ENCODE peak calls at places on chromosomes 16 and 17, in nine cellular contexts. X, O, C, H, Y, W, M, V and P are unnamed samples. For H3K4me1, the result is how much of the 10 kb centered on the place peaks cover.

GRCh38 chr16:85383836-85384825 is 229.0 kb upstream of the GSE1 start:
- DNase-seq in X (no peak), O (no peak), C (no peak), H (no peak), Y (no peak), W (no peak), M (no peak), V (no peak), P (peak)

GRCh38 chr16:47492428-47493357 is 31.6 kb downstream of the PHKB start:
- DNase-seq in X (peak), O (peak), C (peak), H (peak), Y (peak), W (peak), M (no peak), V (peak), P (peak)

GRCh38 chr16:23803591-23804123 is 32.1 kb upstream of the PRKCB start:
- DNase-seq in X (peak), O (peak), C (peak), H (peak), Y (no peak), W (no peak), M (no peak), V (peak), P (no peak)

GRCh38 chr17:28940675-28941074 is 10.6 kb downstream of the PHF12 start:
- DNase-seq in X (no peak), O (no peak), C (no peak), H (no peak), Y (no peak), W (no peak), M (no peak), V (no peak), P (peak)

GRCh38 chr16:17469011-17469741 is 1.6 kb downstream of the XYLT1 start:
- DNase-seq in X (no peak), O (no peak), C (peak), H (no peak), Y (no peak), W (no peak), M (peak), V (no peak), P (no peak)

GRCh38 chr17:79005063-79005861 is 4.3 kb downstream of the CANT1 start:
- DNase-seq in X (no peak), O (peak), C (no peak), H (peak), Y (no peak), W (peak), M (no peak), V (peak), P (peak)

GRCh38 chr16:21985524-21985923 is 15.4 kb downstream of the PDZD9 start:
- DNase-seq in X (no peak), O (no peak), C (no peak), H (no peak), Y (no peak), W (no peak), M (no peak), V (no peak), P (no peak)

GRCh38 chr17:47660064-47660492 is 10.4 kb downstream of the KPNB1 start:
- DNase-seq in X (no peak), O (no peak), C (no peak), H (no peak), Y (peak), W (no peak), M (no peak), V (no peak), P (no peak)

GRCh38 chr17:31533546-31534155 is 142.2 kb downstream of the RAB11FIP4 start:
- DNase-seq in X (no peak), O (peak), C (peak), H (peak), Y (no peak), W (no peak), M (no peak), V (no peak), P (no peak)

GRCh38 chr17:75872434-75873351 is 5.7 kb downstream of the TRIM47 start:
- DNase-seq in X (peak), O (peak), C (peak), H (peak), Y (no peak), W (peak), M (peak), V (peak), P (no peak)

GRCh38 chr17:73189417-73190099 is 3.3 kb upstream of the COG1 start:
- DNase-seq in X (no peak), O (peak), C (peak), H (peak), Y (no peak), W (no peak), M (no peak), V (no peak), P (no peak)

GRCh38 chr16:70156207-70156978 is 17.2 kb upstream of the CLEC18C start:
- DNase-seq in X (no peak), O (peak), C (no peak), H (no peak), Y (no peak), W (peak), M (no peak), V (no peak), P (no peak)

GRCh38 chr16:80656731-80657150 is 115.9 kb downstream of the DYNLRB2 start:
- DNase-seq in X (no peak), O (peak), C (no peak), H (no peak), Y (peak), W (no peak), M (no peak), V (no peak), P (no peak)

GRCh38 chr16:78277374-78277773 is 177.9 kb downstream of the WWOX start:
- DNase-seq in X (no peak), O (no peak), C (no peak), H (no peak), Y (no peak), W (no peak), M (no peak), V (no peak), P (no peak)

GRCh38 chr17:1256699-1257098 is 13.5 kb upstream of the BHLHA9 start:
- DNase-seq in X (no peak), O (no peak), C (no peak), H (no peak), Y (no peak), W (no peak), M (no peak), V (no peak), P (no peak)

GRCh38 chr17:36931096-36931696 is 6.1 kb upstream of the LHX1 start:
- DNase-seq in X (no peak), O (no peak), C (no peak), H (no peak), Y (no peak), W (no peak), M (no peak), V (no peak), P (no peak)

GRCh38 chr17:11880714-11881113 is 116.6 kb downstream of the ZNF18 start:
- DNase-seq in X (no peak), O (no peak), C (no peak), H (no peak), Y (no peak), W (no peak), M (no peak), V (no peak), P (no peak)

GRCh38 chr16:55036371-55036821 is 105.7 kb downstream of the IRX5 start:
- DNase-seq in X (no peak), O (no peak), C (no peak), H (no peak), Y (no peak), W (no peak), M (peak), V (no peak), P (peak)

GRCh38 chr17:50834786-50835562 is 412 bp upstream of the WFIKKN2 start:
- DNase-seq in X (no peak), O (peak), C (peak), H (no peak), Y (no peak), W (peak), M (no peak), V (no peak), P (peak)

GRCh38 chr17:7579001-7579838 is at the start of gene CD68:
- DNase-seq in X (peak), O (peak), C (peak), H (peak), Y (no peak), W (peak), M (peak), V (peak), P (peak)

GRCh38 chr17:74761931-74762330 is 13.5 kb downstream of the NHERF1 start:
- DNase-seq in X (no peak), O (no peak), C (no peak), H (no peak), Y (no peak), W (no peak), M (no peak), V (no peak), P (no peak)

GRCh38 chr16:85673529-85674417 is 15.0 kb downstream of the GINS2 start:
- DNase-seq in X (peak), O (peak), C (peak), H (peak), Y (no peak), W (no peak), M (no peak), V (peak), P (peak)

GRCh38 chr17:75769536-75769935 is 4.5 kb upstream of the GALK1 start:
- DNase-seq in X (no peak), O (no peak), C (no peak), H (peak), Y (no peak), W (no peak), M (no peak), V (no peak), P (no peak)

GRCh38 chr17:2904135-2904534 is 107.9 kb downstream of the RAP1GAP2 start:
- DNase-seq in X (peak), O (no peak), C (peak), H (peak), Y (no peak), W (no peak), M (no peak), V (peak), P (no peak)

GRCh38 chr16:68283346-68283745 is 19.0 kb downstream of the SLC7A6 start:
- DNase-seq in X (no peak), O (no peak), C (no peak), H (no peak), Y (no peak), W (no peak), M (no peak), V (no peak), P (no peak)

GRCh38 chr17:74768069-74768762 is 7.9 kb downstream of the NAT9 start:
- DNase-seq in X (peak), O (peak), C (peak), H (peak), Y (no peak), W (no peak), M (no peak), V (peak), P (peak)

GRCh38 chr16:67163903-67164558 is 514 bp upstream of the HSF4 start:
- DNase-seq in X (no peak), O (no peak), C (no peak), H (no peak), Y (no peak), W (no peak), M (no peak), V (no peak), P (no peak)

GRCh38 chr16:67166035-67166882 is 1.7 kb downstream of the HSF4 start:
- DNase-seq in X (no peak), O (no peak), C (no peak), H (no peak), Y (no peak), W (no peak), M (no peak), V (no peak), P (no peak)

GRCh38 chr16:67163164-67163902 is 1.2 kb upstream of the HSF4 start:
- DNase-seq in X (no peak), O (peak), C (peak), H (no peak), Y (no peak), W (no peak), M (no peak), V (no peak), P (peak)

GRCh38 chr16:67165121-67166034 is 833 bp downstream of the HSF4 start:
- DNase-seq in X (no peak), O (no peak), C (no peak), H (no peak), Y (no peak), W (no peak), M (no peak), V (no peak), P (peak)

DNA sequence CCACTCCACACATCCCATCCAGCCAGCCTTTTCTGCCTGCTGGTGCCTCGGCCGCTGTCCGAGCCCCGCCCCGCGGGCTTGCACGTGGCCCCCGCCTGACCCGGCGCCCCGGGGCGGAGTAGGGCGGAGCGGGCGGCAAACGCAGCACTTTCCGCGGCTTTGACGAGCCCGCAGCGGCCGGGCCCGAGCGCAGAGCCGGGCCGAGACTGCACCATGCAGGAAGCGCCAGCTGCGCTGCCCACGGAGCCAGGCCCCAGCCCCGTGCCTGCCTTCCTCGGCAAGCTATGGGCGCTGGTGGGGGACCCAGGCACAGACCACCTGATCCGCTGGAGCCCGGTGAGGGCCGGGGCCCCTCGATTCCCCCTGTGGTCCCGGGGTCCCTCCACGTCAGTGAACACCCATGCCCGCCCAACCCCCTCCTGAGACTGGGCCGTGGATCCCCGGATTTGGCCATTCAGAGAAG is at the start of gene HSF4:
- DNase-seq in X (peak), O (peak), C (no peak), H (peak), Y (no peak), W (no peak), M (no peak), V (peak), P (peak)
- TF ChIP-seq POLR2A in X (peak), O (no peak), C (no peak), H (no peak), Y (no peak), W (peak), M (peak), V (peak), P (peak)

GRCh38 chr17:56599093-56599492 is 5.6 kb downstream of the NOG start:
- DNase-seq in X (no peak), O (no peak), C (no peak), H (no peak), Y (no peak), W (no peak), M (no peak), V (no peak), P (no peak)
- H3K4me1 ChIP-seq in X (under half), O (under half), C (under half), H (under half), Y (under half), W (under half), M (under half), V (under half), P (under half)

DNA sequence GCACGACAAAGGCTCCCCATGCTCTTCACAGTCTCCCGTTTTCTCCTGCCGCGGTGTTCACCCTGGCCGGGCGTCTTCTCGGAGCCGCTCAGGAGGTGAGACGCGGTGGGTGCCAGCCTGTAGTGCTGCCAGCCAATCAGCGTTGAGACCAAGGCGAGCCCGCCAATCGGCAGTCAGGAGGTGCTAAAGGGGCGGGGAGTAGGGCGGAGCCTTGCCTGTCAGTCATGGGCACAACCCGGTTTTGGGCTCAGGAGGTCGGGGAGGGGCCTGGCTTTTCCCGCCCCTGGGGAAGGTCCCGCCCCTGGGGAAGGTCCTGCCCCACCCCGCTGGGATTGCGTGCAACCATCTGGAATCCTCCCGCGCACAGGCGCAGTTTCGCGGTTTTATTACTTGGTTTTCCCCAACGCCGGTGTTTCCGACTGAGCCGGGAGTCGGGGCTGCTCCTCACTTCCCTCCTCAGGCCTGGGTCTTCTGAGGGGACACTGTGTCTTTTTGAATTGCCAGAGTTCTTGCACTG is at the start of gene PRDM7:
- DNase-seq in X (peak), O (peak), C (peak), H (peak), Y (peak), W (peak), M (peak), V (peak), P (peak)
- TF ChIP-seq POLR2A in X (no peak), O (no peak), C (no peak), H (no peak), Y (no peak), W (no peak), M (no peak), V (no peak), P (no peak)

DNA sequence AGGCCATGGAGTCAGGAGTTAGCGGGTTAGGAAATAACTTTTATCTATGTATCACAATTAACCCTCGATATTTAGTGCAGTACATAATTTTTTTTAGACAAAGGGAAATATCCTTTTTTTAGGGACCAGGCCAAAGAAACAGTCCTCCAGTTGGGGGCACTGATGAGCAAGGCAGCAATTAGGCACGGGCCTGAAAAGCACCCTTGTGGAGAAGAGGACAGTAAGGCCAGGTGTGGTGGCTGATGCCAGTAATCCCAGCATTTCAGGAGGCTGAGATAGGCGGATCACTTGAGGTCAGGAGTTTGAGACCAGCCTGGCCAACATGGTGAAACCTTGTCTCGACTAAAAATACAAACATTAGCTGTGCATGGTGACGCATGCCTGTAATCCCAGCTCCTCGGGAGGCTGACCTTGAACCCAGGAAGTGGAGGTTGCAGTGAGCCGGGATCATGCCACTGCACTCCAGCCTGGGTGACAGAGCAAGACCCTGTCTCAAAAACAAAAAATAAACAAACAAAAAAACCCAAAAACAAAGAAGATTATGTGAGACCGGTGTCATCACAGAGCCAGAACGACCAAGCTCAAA is 158.3 kb upstream of the NOL11 start:
- DNase-seq in X (no peak), O (no peak), C (no peak), H (no peak), Y (no peak), W (no peak), M (no peak), V (no peak), P (no peak)
- H3K4me1 ChIP-seq in X (under half), O (under half), C (under half), H (under half), Y (under half), W (under half), M (under half), V (under half), P (under half)

DNA sequence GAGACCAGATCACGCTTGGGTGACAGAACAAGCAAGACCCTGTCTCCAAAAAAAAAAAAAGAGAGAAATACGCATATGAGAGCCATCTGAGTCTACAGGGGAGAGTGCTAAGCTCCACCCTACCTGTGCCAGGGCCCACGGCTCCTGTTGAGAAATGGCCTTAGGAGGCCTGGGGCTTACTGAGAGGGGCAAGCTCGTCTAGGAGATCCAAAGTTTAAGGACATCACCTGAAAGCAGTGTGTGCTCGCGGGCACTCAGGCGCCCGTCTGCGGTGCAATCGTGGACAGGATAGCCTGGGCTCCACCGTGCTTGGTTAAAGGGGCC is 14.5 kb upstream of the BAIAP2 start:
- DNase-seq in X (no peak), O (no peak), C (no peak), H (no peak), Y (no peak), W (no peak), M (no peak), V (no peak), P (no peak)
- TF ChIP-seq POLR2A in X (no peak), O (no peak), C (no peak), H (no peak), Y (no peak), W (no peak), M (no peak), V (no peak), P (no peak)

GRCh38 chr17:57365420-57365819 is 109.1 kb downstream of the MSI2 start:
- DNase-seq in X (no peak), O (peak), C (no peak), H (no peak), Y (no peak), W (no peak), M (no peak), V (no peak), P (no peak)
- H3K4me1 ChIP-seq in X (under half), O (under half), C (under half), H (under half), Y (half or more), W (under half), M (under half), V (under half), P (under half)